ENCODE peak calls at places on chromosomes 13 and 19, in ten cellular contexts. V is IMR-90; Q is BE2C; X is body of pancreas; J is BJ; T is adrenal gland; O is AG09309; R is CD4-positive, alpha-beta memory T cell; F is ovary; W is heart right ventricle. B is an unnamed sample.

GRCh38 chr13:111856571-111856970 is 210.4 kb upstream of the SOX1 start:
- DNase-seq in V (no peak), Q (no peak), X (no peak), J (no peak), T (no peak), O (no peak), R (no peak), F (no peak), W (no peak), B (no peak)

GRCh38 chr19:14410054-14410774 is 8.9 kb downstream of the DDX39A start:
- DNase-seq in V (no peak), Q (no peak), X (no peak), J (no peak), T (no peak), O (no peak), R (peak; percentile 74), F (no peak), W (no peak), B (no peak)

GRCh38 chr13:26605845-26606244 is 48.4 kb downstream of the WASF3 start:
- DNase-seq in V (no peak), Q (peak; percentile 20), X (no peak), J (no peak), T (no peak), O (no peak), R (no peak), F (no peak), W (no peak), B (no peak)

GRCh38 chr19:42601811-42602443 is 7.2 kb upstream of the CEACAM8 start:
- DNase-seq in V (peak; percentile 24), Q (no peak), X (no peak), J (no peak), T (peak; percentile 47), O (no peak), R (no peak), F (no peak), W (no peak), B (no peak)

GRCh38 chr19:30023330-30023729 is 81.3 kb downstream of the URI1 start:
- DNase-seq in V (no peak), Q (no peak), X (no peak), J (no peak), T (no peak), O (no peak), R (no peak), F (no peak), W (no peak), B (no peak)

GRCh38 chr19:17484520-17485180 is 14.3 kb downstream of the SLC27A1 start:
- DNase-seq in V (no peak), Q (no peak), X (no peak), J (no peak), T (no peak), O (no peak), R (no peak), F (no peak), W (no peak), B (no peak)

GRCh38 chr19:3576696-3577443 is 4.1 kb downstream of the HMG20B start:
- DNase-seq in V (peak; percentile 43), Q (peak; percentile 89), X (no peak), J (no peak), T (peak; percentile 72), O (no peak), R (no peak), F (peak; percentile 56), W (peak; percentile 71), B (peak; percentile 35)

GRCh38 chr19:45468159-45468651 is 409 bp downstream of the FOSB start:
- DNase-seq in V (no peak), Q (no peak), X (peak; percentile 55), J (no peak), T (peak; percentile 49), O (no peak), R (no peak), F (no peak), W (no peak), B (no peak)

GRCh38 chr19:12786950-12787349 is 4.3 kb upstream of the JUNB start:
- DNase-seq in V (no peak), Q (no peak), X (no peak), J (no peak), T (peak; percentile 26), O (no peak), R (no peak), F (no peak), W (no peak), B (no peak)

GRCh38 chr19:12787458-12787857 is 3.8 kb upstream of the JUNB start:
- DNase-seq in V (no peak), Q (no peak), X (no peak), J (no peak), T (peak; percentile 20), O (no peak), R (no peak), F (no peak), W (no peak), B (no peak)

GRCh38 chr19:12785431-12786011 is 5.8 kb upstream of the JUNB start:
- DNase-seq in V (no peak), Q (no peak), X (no peak), J (no peak), T (no peak), O (no peak), R (no peak), F (no peak), W (peak; percentile 16), B (no peak)

GRCh38 chr19:12784871-12785430 is 6.3 kb upstream of the JUNB start:
- DNase-seq in V (peak; percentile 26), Q (peak; percentile 44), X (no peak), J (no peak), T (no peak), O (no peak), R (peak; percentile 59), F (no peak), W (no peak), B (no peak)

DNA sequence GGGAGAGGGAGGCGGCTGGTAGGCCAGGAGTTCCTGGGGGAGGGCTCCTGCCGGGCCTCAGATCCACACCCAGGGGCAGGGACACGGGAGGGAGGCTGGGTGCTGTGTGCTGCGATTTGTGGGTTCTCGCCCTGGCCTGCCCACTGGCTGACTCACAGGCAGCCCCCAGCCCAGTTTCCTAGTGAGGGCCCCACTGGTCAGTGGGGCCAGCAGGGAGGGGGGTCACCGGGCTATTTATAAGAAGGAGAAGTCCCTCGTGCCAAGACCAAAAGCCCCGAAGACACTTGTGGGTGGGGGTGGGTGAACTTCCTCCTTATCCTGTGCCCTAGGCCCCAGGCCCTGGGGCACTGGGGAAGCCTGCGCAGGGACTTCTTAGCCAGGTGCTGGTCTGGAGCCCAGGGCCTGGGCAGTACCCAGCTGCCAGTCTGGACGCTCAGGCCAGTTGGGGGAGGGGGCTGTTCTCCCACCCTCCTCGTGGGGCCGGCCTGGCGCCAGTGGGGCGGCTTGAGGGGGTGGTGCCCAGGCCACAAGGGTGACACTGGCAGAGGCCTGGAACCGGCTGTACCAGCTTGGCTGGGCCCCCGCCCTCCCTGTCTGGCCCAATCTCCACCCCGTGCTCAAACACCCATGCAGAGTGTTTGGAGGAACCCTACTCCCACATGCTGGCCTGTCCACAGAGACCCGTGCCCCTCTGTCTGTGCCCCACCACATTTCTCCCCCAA is 5.0 kb upstream of the JUNB start:
- DNase-seq in V (no peak), Q (no peak), X (peak; percentile 89), J (no peak), T (peak; percentile 69), O (no peak), R (no peak), F (peak; percentile 47), W (peak; percentile 74), B (no peak)
- H3K4me3 ChIP-seq in V (no peak overlapping the region), Q (no peak overlapping the region), X (no peak overlapping the region), J (no peak overlapping the region), T (no peak overlapping the region), O (no peak overlapping the region), R (no peak overlapping the region), F (no peak overlapping the region), W (no peak overlapping the region), B (no peak overlapping the region)

GRCh38 chr13:110627761-110628476 is 12.6 kb downstream of the NAXD start:
- DNase-seq in V (no peak), Q (no peak), X (no peak), J (no peak), T (no peak), O (no peak), R (no peak), F (no peak), W (no peak), B (no peak)

GRCh38 chr13:110630566-110631119 is 15.3 kb downstream of the NAXD start:
- DNase-seq in V (no peak), Q (no peak), X (no peak), J (no peak), T (no peak), O (no peak), R (no peak), F (no peak), W (no peak), B (no peak)

GRCh38 chr13:110629735-110630134 is 14.4 kb downstream of the NAXD start:
- DNase-seq in V (no peak), Q (no peak), X (no peak), J (no peak), T (no peak), O (no peak), R (peak; percentile 52), F (no peak), W (no peak), B (no peak)

GRCh38 chr13:110628477-110628793 is 13.1 kb downstream of the NAXD start:
- DNase-seq in V (no peak), Q (peak; percentile 86), X (no peak), J (no peak), T (peak; percentile 69), O (no peak), R (no peak), F (no peak), W (no peak), B (no peak)

DNA sequence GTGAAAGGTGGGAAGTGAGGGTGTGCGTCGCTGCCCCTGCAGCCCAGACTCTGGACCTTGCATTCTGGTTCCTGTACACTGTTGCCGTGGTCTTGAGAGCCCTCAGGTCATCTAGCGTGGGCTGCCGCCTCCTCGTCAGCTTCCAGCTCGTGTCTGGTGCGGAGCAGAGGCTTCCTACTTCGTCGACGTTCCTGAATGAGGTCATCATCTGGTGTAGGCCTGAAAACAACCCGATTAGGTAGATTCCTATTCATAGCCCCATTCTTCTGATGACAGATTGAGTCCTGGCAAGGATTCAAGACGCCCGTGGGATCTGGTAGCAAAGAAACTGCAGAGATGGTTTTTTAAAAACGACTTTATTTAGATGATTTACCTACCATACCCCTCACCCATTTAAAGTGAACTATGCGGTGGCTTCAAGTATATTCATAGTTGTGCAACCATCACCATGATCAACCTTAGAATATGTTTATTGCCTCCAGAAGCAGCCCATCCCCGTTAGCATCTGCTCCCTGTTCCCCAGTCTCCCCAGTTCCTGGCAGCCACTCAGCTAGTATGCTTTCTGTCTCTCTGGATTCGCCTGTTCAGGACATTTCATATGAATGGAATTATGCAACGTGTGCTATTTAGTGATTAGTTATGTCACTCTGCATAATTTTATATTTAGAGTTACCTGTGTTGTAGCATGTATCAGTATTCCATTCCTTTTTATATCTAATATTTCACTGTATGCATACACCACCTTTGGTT is 13.8 kb downstream of the NAXD start:
- DNase-seq in V (no peak), Q (peak; percentile 62), X (no peak), J (no peak), T (no peak), O (no peak), R (no peak), F (no peak), W (no peak), B (no peak)
- H3K4me3 ChIP-seq in V (no peak overlapping the region), Q (peak overlapping the region; percentile 31), X (no peak overlapping the region), J (no peak overlapping the region), T (no peak overlapping the region), O (no peak overlapping the region), R (no peak overlapping the region), F (no peak overlapping the region), W (no peak overlapping the region), B (no peak overlapping the region)

GRCh38 chr19:54473071-54473941 is at the start of gene CDC42EP5:
- DNase-seq in V (peak; percentile 85), Q (no peak), X (peak; percentile 51), J (peak; percentile 72), T (peak; percentile 54), O (peak; percentile 72), R (no peak), F (peak; percentile 79), W (peak; percentile 76), B (peak; percentile 55)

GRCh38 chr19:54469496-54469934 is 3.6 kb downstream of the CDC42EP5 start:
- DNase-seq in V (no peak), Q (no peak), X (peak; percentile 58), J (no peak), T (peak; percentile 64), O (no peak), R (no peak), F (peak; percentile 34), W (peak; percentile 74), B (no peak)

GRCh38 chr19:54473983-54474382 is 887 bp upstream of the CDC42EP5 start:
- DNase-seq in V (no peak), Q (no peak), X (no peak), J (no peak), T (no peak), O (no peak), R (no peak), F (no peak), W (no peak), B (no peak)

GRCh38 chr19:54470991-54471782 is 1.9 kb downstream of the CDC42EP5 start:
- DNase-seq in V (no peak), Q (no peak), X (peak; percentile 62), J (no peak), T (no peak), O (no peak), R (no peak), F (peak; percentile 33), W (peak; percentile 55), B (no peak)

DNA sequence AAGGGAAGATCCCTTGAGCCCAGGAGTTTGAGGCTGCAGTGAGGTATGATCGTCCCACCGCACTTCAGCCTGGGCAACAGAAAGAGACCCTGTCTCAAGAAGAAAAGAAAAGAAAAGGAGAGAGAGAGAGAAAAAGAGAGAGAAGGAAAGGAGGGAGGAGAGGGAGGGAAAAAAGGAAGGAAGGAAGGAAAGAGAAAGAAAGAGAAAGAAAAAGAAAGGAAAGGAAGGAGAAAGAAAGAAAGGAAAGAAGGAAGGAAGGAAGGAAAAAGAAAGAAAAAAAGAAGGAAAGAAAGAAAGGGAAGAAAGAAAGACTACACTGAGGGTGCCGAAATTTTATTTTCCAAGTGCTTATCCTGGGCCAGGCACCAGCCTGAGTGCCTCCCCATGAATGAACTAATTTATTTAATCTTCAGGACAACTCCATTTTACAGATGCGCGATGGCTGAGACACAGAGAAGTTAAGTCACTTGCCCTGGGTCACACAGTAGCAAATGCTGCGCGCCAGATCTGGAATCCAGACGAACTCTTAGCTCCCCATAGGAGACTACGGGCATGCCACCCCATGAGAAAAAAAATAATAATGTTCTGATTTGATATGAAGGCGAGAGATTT is 2.7 kb downstream of the CDC42EP5 start:
- DNase-seq in V (no peak), Q (no peak), X (no peak), J (no peak), T (no peak), O (no peak), R (no peak), F (no peak), W (no peak), B (no peak)
- H3K4me3 ChIP-seq in V (no peak overlapping the region), Q (no peak overlapping the region), X (no peak overlapping the region), J (no peak overlapping the region), T (no peak overlapping the region), O (no peak overlapping the region), R (no peak overlapping the region), F (no peak overlapping the region), W (peak overlapping the region; percentile 63), B (peak overlapping the region; percentile 54)

GRCh38 chr13:113023694-113024430 is 54.8 kb downstream of the MCF2L start:
- DNase-seq in V (no peak), Q (no peak), X (no peak), J (no peak), T (no peak), O (no peak), R (no peak), F (no peak), W (peak; percentile 9), B (no peak)

GRCh38 chr13:113021811-113022210 is 52.8 kb downstream of the MCF2L start:
- DNase-seq in V (no peak), Q (no peak), X (no peak), J (no peak), T (no peak), O (no peak), R (no peak), F (no peak), W (peak; percentile 9), B (no peak)

GRCh38 chr13:113024466-113024865 is 55.5 kb downstream of the MCF2L start:
- DNase-seq in V (no peak), Q (no peak), X (no peak), J (no peak), T (no peak), O (no peak), R (no peak), F (no peak), W (peak; percentile 6), B (no peak)

GRCh38 chr13:113022391-113023216 is 53.6 kb downstream of the MCF2L start:
- DNase-seq in V (no peak), Q (no peak), X (no peak), J (no peak), T (no peak), O (no peak), R (no peak), F (no peak), W (peak; percentile 25), B (no peak)

GRCh38 chr13:113023217-113023597 is 54.2 kb downstream of the MCF2L start:
- DNase-seq in V (no peak), Q (no peak), X (no peak), J (no peak), T (no peak), O (no peak), R (no peak), F (no peak), W (peak; percentile 54), B (no peak)
- H3K4me3 ChIP-seq in V (no peak overlapping the region), Q (no peak overlapping the region), X (no peak overlapping the region), J (no peak overlapping the region), T (no peak overlapping the region), O (no peak overlapping the region), R (no peak overlapping the region), F (no peak overlapping the region), W (no peak overlapping the region), B (no peak overlapping the region)